ENCODE peak calls at places on chromosomes 5 and 9, in five cellular contexts. H, T, L, F and S are unnamed samples.

GRCh38 chr9:129523953-129524847 is 96.7 kb downstream of the C9orf50 start:
- DNase-seq in H (peak), T (no peak), L (no peak), F (no peak), S (no peak)

GRCh38 chr9:28329323-28329722 is 756.0 kb upstream of the C9orf72 start:
- DNase-seq in H (no peak), T (no peak), L (no peak), F (no peak), S (no peak)

GRCh38 chr9:68507796-68508145 is 32.9 kb downstream of the TMEM252 start:
- DNase-seq in H (no peak), T (no peak), L (no peak), F (no peak), S (no peak)

GRCh38 chr5:174990909-174991308 is 266.5 kb downstream of the MSX2 start:
- DNase-seq in H (no peak), T (no peak), L (no peak), F (no peak), S (no peak)

GRCh38 chr5:100901851-100902341 is 1.2 kb downstream of the ST8SIA4 start:
- DNase-seq in H (no peak), T (no peak), L (no peak), F (no peak), S (no peak)

GRCh38 chr5:74231697-74232096 is 408.8 kb downstream of the ENC1 start:
- DNase-seq in H (no peak), T (no peak), L (no peak), F (no peak), S (no peak)

GRCh38 chr5:115170128-115170923 is 618 bp upstream of the TRIM36 start:
- DNase-seq in H (no peak), T (peak), L (no peak), F (no peak), S (no peak)

GRCh38 chr5:39760385-39761198 is 335.8 kb upstream of the DAB2 start:
- DNase-seq in H (no peak), T (no peak), L (no peak), F (no peak), S (no peak)

GRCh38 chr9:122227576-122227903 is 1.2 kb downstream of the LHX6 start:
- DNase-seq in H (no peak), T (no peak), L (no peak), F (no peak), S (no peak)

GRCh38 chr5:123719004-123719403 is 207.0 kb downstream of the CSNK1G3 start:
- DNase-seq in H (no peak), T (no peak), L (no peak), F (no peak), S (no peak)

DNA sequence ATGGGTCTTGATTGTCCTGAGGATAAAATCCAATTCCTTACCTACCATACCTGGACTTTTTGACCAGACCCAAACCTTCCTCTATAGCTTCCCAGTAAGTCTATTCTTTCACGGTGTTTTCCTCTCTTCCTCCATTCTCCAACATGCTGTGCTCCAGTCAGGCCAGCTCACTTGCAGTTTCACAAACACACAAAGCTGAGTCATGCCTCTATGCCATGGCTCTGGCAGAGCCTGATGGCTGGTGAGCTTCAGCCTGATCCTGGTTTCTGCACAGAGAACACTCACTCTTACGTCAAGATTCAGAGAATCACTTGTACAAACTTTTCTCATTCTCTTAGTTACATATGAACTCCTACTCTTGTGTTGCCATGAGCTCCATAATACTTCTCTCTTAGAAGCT is 27.7 kb upstream of the PAX5 start:
- DNase-seq in H (no peak), T (no peak), L (no peak), F (no peak), S (peak)
- TF ChIP-seq TAF1 in H (no peak), T (no peak), L (no peak), F (no peak), S (no peak)

GRCh38 chr9:90659626-90660364 is 17.2 kb upstream of the DIRAS2 start:
- DNase-seq in H (no peak), T (no peak), L (no peak), F (no peak), S (no peak)

DNA sequence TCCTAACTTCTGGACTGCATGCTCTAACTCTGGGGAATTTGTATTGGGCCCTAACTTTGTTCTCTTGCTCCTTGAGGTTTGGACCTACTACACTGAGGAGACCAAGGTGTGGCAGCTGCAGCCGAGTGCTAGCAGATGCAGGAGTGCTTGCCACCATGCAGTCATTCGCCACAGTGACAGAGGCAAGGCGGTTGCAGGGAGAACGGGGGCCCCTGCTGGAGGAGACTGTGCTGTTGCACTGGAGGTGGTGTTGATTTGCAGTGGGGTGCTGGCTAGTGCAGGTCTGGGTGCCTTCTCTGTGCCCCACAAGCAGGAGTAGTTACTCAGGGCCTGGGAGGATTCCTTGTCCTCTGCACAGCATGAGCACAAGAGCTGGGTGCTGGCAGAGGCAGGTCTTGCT is 22.4 kb upstream of the DIRAS2 start:
- DNase-seq in H (no peak), T (no peak), L (peak), F (no peak), S (no peak)
- TF ChIP-seq TAF1 in H (no peak), T (no peak), L (no peak), F (no peak), S (no peak)

GRCh38 chr9:113973963-113974413 is 97.9 kb downstream of the ZNF618 start:
- DNase-seq in H (no peak), T (no peak), L (no peak), F (no peak), S (no peak)
- TF ChIP-seq TAF1 in H (no peak), T (no peak), L (no peak), F (no peak), S (no peak)

DNA sequence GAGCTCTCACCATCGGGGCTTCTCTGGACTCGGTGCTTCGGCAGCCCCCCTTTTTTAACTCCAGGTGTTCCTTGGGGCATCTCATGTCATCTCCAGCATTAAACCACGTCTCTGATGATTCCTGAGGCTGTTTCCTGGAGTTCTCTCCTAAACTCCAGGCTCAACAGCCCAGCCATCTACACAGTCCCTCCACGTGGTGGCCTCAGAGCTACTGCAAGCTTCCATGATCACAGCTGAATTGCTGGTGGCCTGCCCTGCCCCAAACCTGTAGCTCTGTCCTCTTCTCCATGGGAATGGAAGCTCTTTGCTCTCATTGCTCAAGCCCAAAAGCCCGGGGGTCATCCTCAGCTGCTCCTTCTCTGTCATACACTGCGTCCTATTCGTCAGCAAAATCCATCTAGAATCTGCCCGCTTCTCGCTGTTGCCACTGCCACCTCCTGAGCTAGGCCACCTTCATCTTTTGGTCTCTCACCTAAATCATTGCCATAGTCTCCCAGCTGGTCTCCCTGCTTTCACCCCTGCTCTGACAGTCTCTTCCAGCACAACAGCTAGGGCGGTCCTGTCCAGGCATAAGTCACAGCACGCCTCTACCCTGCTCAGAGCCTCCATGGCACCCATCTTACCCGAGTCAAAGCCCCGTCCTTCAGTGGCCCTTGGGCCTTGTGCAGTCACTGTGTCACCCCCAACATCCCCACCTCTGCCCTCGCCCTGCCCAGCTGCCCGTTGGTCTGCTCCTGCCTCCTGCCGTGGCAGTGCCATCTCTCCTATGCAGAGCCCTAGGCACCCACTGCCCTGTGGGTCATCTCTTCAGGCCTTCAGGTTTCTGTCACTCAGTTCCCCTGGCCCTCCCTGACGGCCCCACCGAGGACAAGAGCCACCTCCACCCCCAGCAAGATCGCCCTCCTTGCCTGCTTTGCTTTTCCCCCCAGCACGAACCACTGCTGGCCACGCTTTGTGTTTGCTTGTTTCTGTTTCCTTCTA is 6.4 kb downstream of the B4GALT7 start:
- DNase-seq in H (no peak), T (no peak), L (no peak), F (no peak), S (no peak)
- TF ChIP-seq TAF1 in H (no peak), T (no peak), L (no peak), F (no peak), S (no peak)

GRCh38 chr5:128498844-128499455 is 39.1 kb downstream of the FBN2 start:
- DNase-seq in H (no peak), T (peak), L (no peak), F (no peak), S (no peak)
- TF ChIP-seq TAF1 in H (no peak), T (no peak), L (no peak), F (no peak), S (no peak)

GRCh38 chr9:61665330-61665751 is 475.5 kb downstream of the SPATA31A7 start:
- DNase-seq in H (peak), T (no peak), L (no peak), F (no peak), S (no peak)
- TF ChIP-seq TAF1 in H (no peak), T (no peak), L (no peak), F (no peak), S (no peak)